ENCODE peak calls at places on chromosomes 3 and 15, in six cellular contexts. Z is head of caudate nucleus; E is activated CD4-positive, alpha-beta T cell treated with anti-CD3 and anti-CD28 coated beads, Interleukin-2, amount 50 U/mL, for 24 hours; N is NCI-H2081; Q is stimulated activated naive B cell treated with anti-CD40 and anti-IgM and Interleukin-4, amounts not matched to agents 10 μg/mL and 1 μg/mL and 100 μg/mL, for 72 hours; B is foreskin keratinocyte. L is an unnamed sample.

GRCh38 chr3:32510075-32510724 is 7.5 kb upstream of the CMTM6 start:
- DNase-seq in E (peak), N (peak), Q (peak), B (peak), Z (peak), L (peak)

GRCh38 chr3:46477756-46478155 is 13.1 kb upstream of the LTF start:
- DNase-seq in Q (no peak), B (no peak), Z (no peak), E (no peak), N (no peak), L (no peak)

GRCh38 chr15:57272770-57273357 is 103.4 kb upstream of the CGNL1 start:
- DNase-seq in Q (no peak), N (no peak), E (no peak), Z (no peak), B (no peak), L (no peak)

GRCh38 chr3:129034650-129035049 is 25.9 kb upstream of the GP9 start:
- DNase-seq in B (no peak), E (no peak), Z (no peak), Q (no peak), N (no peak), L (no peak)

GRCh38 chr15:92813440-92813839 is 86.7 kb upstream of the CHD2 start:
- DNase-seq in N (no peak), Q (no peak), E (no peak), B (no peak), Z (no peak), L (no peak)

GRCh38 chr3:63067999-63068645 is 192.9 kb upstream of the CADPS start:
- DNase-seq in Q (no peak), Z (no peak), E (no peak), N (no peak), B (peak), L (no peak)

GRCh38 chr15:40245666-40246065 is 6.8 kb downstream of the PAK6 start:
- DNase-seq in E (no peak), N (no peak), B (no peak), Q (no peak), Z (no peak), L (no peak)

GRCh38 chr15:52674831-52675230 is 4.4 kb downstream of the ATOSA start:
- DNase-seq in N (no peak), Q (no peak), E (no peak), Z (no peak), B (no peak), L (no peak)

GRCh38 chr3:109195812-109196211 is 59.3 kb downstream of the C3orf85 start:
- DNase-seq in E (no peak), Z (no peak), N (no peak), B (peak), Q (no peak), L (no peak)

GRCh38 chr15:81596159-81596865 is 222.3 kb upstream of the TMC3 start:
- DNase-seq in E (no peak), Z (no peak), B (no peak), Q (no peak), N (no peak), L (no peak)

GRCh38 chr3:150480802-150481201 is 65.5 kb downstream of the SERP1 start:
- DNase-seq in Z (no peak), B (no peak), Q (no peak), N (no peak), E (no peak), L (no peak)

GRCh38 chr3:149638401-149639092 is 19.3 kb downstream of the WWTR1 start:
- DNase-seq in Z (peak), N (no peak), E (no peak), B (no peak), Q (no peak), L (no peak)

GRCh38 chr3:174891524-174892203 is 32.5 kb downstream of the NAALADL2 start:
- DNase-seq in Q (no peak), E (no peak), Z (no peak), B (no peak), N (no peak), L (no peak)

GRCh38 chr15:51982013-51982769 is 10.6 kb upstream of the LEO1 start:
- DNase-seq in B (peak), N (no peak), E (peak), Z (peak), Q (no peak), L (no peak)

GRCh38 chr15:75171408-75171807 is 30.3 kb upstream of the C15orf39 start:
- DNase-seq in Z (no peak), N (no peak), Q (no peak), B (peak), E (no peak), L (no peak)

GRCh38 chr3:125958511-125959316 is 10.3 kb upstream of the ROPN1B start:
- DNase-seq in N (no peak), E (no peak), Q (no peak), B (no peak), Z (no peak), L (no peak)

L was measured in NCI-H1105.